ENCODE peak calls at places on chromosomes 6 and 20, in ten cellular contexts. One of them, this sample, is unnamed. For H3K4me1, the result is how much of the 10 kb centered on the place peaks cover.

GRCh38 chr6:84218091-84218490 is 9.4 kb downstream of the CEP162 start:
- DNase-seq in PC-3: no peak
- DNase-seq in IMR-90: no peak
- DNase-seq in left ventricle myocardium inferior: no peak
- DNase-seq in psoas muscle: no peak
- DNase-seq in cardiac muscle cell: no peak
- DNase-seq in heart left ventricle: no peak
- DNase-seq in lung: no peak
- DNase-seq in right cardiac atrium: no peak
- DNase-seq in hepatocyte: no peak
- DNase-seq in this sample: no peak

GRCh38 chr6:136873733-136874132 is 48.4 kb upstream of the SLC35D3 start:
- DNase-seq in right cardiac atrium: no peak
- DNase-seq in IMR-90: no peak
- DNase-seq in heart left ventricle: no peak
- DNase-seq in hepatocyte: peak
- DNase-seq in psoas muscle: no peak
- DNase-seq in left ventricle myocardium inferior: no peak
- DNase-seq in PC-3: no peak
- DNase-seq in lung: no peak
- DNase-seq in cardiac muscle cell: no peak
- DNase-seq in this sample: no peak

GRCh38 chr20:32521780-32522524 is 63.2 kb downstream of the NOL4L start:
- DNase-seq in cardiac muscle cell: peak
- DNase-seq in hepatocyte: peak
- DNase-seq in right cardiac atrium: peak
- DNase-seq in lung: peak
- DNase-seq in IMR-90: peak
- DNase-seq in left ventricle myocardium inferior: peak
- DNase-seq in heart left ventricle: peak
- DNase-seq in PC-3: peak
- DNase-seq in psoas muscle: peak
- DNase-seq in this sample: no peak

GRCh38 chr6:107550906-107551305 is 61.0 kb downstream of the SOBP start:
- DNase-seq in left ventricle myocardium inferior: no peak
- DNase-seq in PC-3: no peak
- DNase-seq in heart left ventricle: no peak
- DNase-seq in right cardiac atrium: no peak
- DNase-seq in cardiac muscle cell: no peak
- DNase-seq in hepatocyte: no peak
- DNase-seq in IMR-90: no peak
- DNase-seq in lung: no peak
- DNase-seq in psoas muscle: no peak
- DNase-seq in this sample: no peak

GRCh38 chr6:3370361-3371221 is 86.3 kb downstream of the SLC22A23 start:
- DNase-seq in psoas muscle: no peak
- DNase-seq in IMR-90: no peak
- DNase-seq in heart left ventricle: no peak
- DNase-seq in hepatocyte: no peak
- DNase-seq in cardiac muscle cell: no peak
- DNase-seq in left ventricle myocardium inferior: no peak
- DNase-seq in right cardiac atrium: no peak
- DNase-seq in PC-3: peak
- DNase-seq in lung: no peak
- DNase-seq in this sample: no peak

GRCh38 chr6:37623666-37624065 is 74.0 kb downstream of the MDGA1 start:
- DNase-seq in lung: no peak
- DNase-seq in right cardiac atrium: no peak
- DNase-seq in hepatocyte: no peak
- DNase-seq in psoas muscle: no peak
- DNase-seq in PC-3: no peak
- DNase-seq in left ventricle myocardium inferior: no peak
- DNase-seq in heart left ventricle: no peak
- DNase-seq in cardiac muscle cell: no peak
- DNase-seq in IMR-90: no peak
- DNase-seq in this sample: no peak

GRCh38 chr6:127690588-127690987 is 113.6 kb downstream of the C6orf58 start:
- DNase-seq in lung: no peak
- DNase-seq in left ventricle myocardium inferior: no peak
- DNase-seq in right cardiac atrium: no peak
- DNase-seq in hepatocyte: no peak
- DNase-seq in psoas muscle: no peak
- DNase-seq in cardiac muscle cell: no peak
- DNase-seq in PC-3: no peak
- DNase-seq in heart left ventricle: no peak
- DNase-seq in IMR-90: no peak
- DNase-seq in this sample: no peak

GRCh38 chr6:111606620-111607115 is 990 bp upstream of the TRAF3IP2 start:
- DNase-seq in right cardiac atrium: no peak
- DNase-seq in IMR-90: no peak
- DNase-seq in PC-3: no peak
- DNase-seq in hepatocyte: no peak
- DNase-seq in heart left ventricle: no peak
- DNase-seq in lung: no peak
- DNase-seq in psoas muscle: no peak
- DNase-seq in left ventricle myocardium inferior: no peak
- DNase-seq in cardiac muscle cell: no peak
- DNase-seq in this sample: no peak

GRCh38 chr6:40244684-40245083 is 310.4 kb upstream of the MOCS1 start:
- DNase-seq in right cardiac atrium: no peak
- DNase-seq in psoas muscle: no peak
- DNase-seq in left ventricle myocardium inferior: no peak
- DNase-seq in cardiac muscle cell: no peak
- DNase-seq in heart left ventricle: no peak
- DNase-seq in lung: no peak
- DNase-seq in PC-3: no peak
- DNase-seq in hepatocyte: peak
- DNase-seq in IMR-90: no peak
- DNase-seq in this sample: no peak

GRCh38 chr20:63749597-63750508 is 10.3 kb downstream of the SLC2A4RG start:
- DNase-seq in cardiac muscle cell: no peak
- DNase-seq in PC-3: no peak
- DNase-seq in left ventricle myocardium inferior: no peak
- DNase-seq in lung: no peak
- DNase-seq in right cardiac atrium: peak
- DNase-seq in IMR-90: no peak
- DNase-seq in hepatocyte: peak
- DNase-seq in psoas muscle: no peak
- DNase-seq in heart left ventricle: no peak
- DNase-seq in this sample: no peak

GRCh38 chr6:79152269-79152737 is 74.2 kb upstream of the PHIP start:
- DNase-seq in heart left ventricle: no peak
- DNase-seq in lung: no peak
- DNase-seq in right cardiac atrium: no peak
- DNase-seq in psoas muscle: no peak
- DNase-seq in PC-3: peak
- DNase-seq in cardiac muscle cell: no peak
- DNase-seq in hepatocyte: peak
- DNase-seq in IMR-90: no peak
- DNase-seq in left ventricle myocardium inferior: no peak
- DNase-seq in this sample: no peak

GRCh38 chr6:11419763-11420453 is 117.6 kb upstream of the TMEM170B start:
- DNase-seq in lung: no peak
- DNase-seq in IMR-90: no peak
- DNase-seq in right cardiac atrium: no peak
- DNase-seq in heart left ventricle: no peak
- DNase-seq in psoas muscle: no peak
- DNase-seq in hepatocyte: no peak
- DNase-seq in left ventricle myocardium inferior: no peak
- DNase-seq in PC-3: no peak
- DNase-seq in cardiac muscle cell: no peak
- DNase-seq in this sample: no peak

GRCh38 chr6:169965657-169966311 is 214.4 kb downstream of the ERMARD start:
- DNase-seq in heart left ventricle: no peak
- DNase-seq in lung: peak
- DNase-seq in psoas muscle: no peak
- DNase-seq in left ventricle myocardium inferior: no peak
- DNase-seq in IMR-90: no peak
- DNase-seq in right cardiac atrium: no peak
- DNase-seq in PC-3: no peak
- DNase-seq in cardiac muscle cell: no peak
- DNase-seq in hepatocyte: no peak
- DNase-seq in this sample: no peak

GRCh38 chr20:25279403-25279802 is 31.5 kb downstream of the PYGB start:
- DNase-seq in lung: no peak
- DNase-seq in right cardiac atrium: no peak
- DNase-seq in left ventricle myocardium inferior: no peak
- DNase-seq in PC-3: peak
- DNase-seq in hepatocyte: no peak
- DNase-seq in cardiac muscle cell: no peak
- DNase-seq in IMR-90: no peak
- DNase-seq in heart left ventricle: no peak
- DNase-seq in psoas muscle: no peak
- DNase-seq in this sample: peak

GRCh38 chr6:110034637-110035096 is 56.6 kb downstream of the GPR6 start:
- DNase-seq in lung: peak
- DNase-seq in IMR-90: no peak
- DNase-seq in PC-3: no peak
- DNase-seq in hepatocyte: no peak
- DNase-seq in psoas muscle: no peak
- DNase-seq in right cardiac atrium: no peak
- DNase-seq in heart left ventricle: no peak
- DNase-seq in left ventricle myocardium inferior: no peak
- DNase-seq in cardiac muscle cell: peak
- DNase-seq in this sample: no peak

GRCh38 chr6:142913511-142914047 is 31.4 kb downstream of the HIVEP2 start:
- DNase-seq in lung: no peak
- DNase-seq in cardiac muscle cell: no peak
- DNase-seq in psoas muscle: no peak
- DNase-seq in IMR-90: no peak
- DNase-seq in right cardiac atrium: no peak
- DNase-seq in PC-3: no peak
- DNase-seq in hepatocyte: no peak
- DNase-seq in heart left ventricle: no peak
- DNase-seq in left ventricle myocardium inferior: no peak
- DNase-seq in this sample: no peak

GRCh38 chr6:116385462-116385807 is 14.7 kb downstream of the DSE start:
- DNase-seq in heart left ventricle: no peak
- DNase-seq in right cardiac atrium: no peak
- DNase-seq in PC-3: peak
- DNase-seq in hepatocyte: no peak
- DNase-seq in IMR-90: peak
- DNase-seq in cardiac muscle cell: no peak
- DNase-seq in lung: no peak
- DNase-seq in left ventricle myocardium inferior: no peak
- DNase-seq in psoas muscle: no peak
- DNase-seq in this sample: peak

DNA sequence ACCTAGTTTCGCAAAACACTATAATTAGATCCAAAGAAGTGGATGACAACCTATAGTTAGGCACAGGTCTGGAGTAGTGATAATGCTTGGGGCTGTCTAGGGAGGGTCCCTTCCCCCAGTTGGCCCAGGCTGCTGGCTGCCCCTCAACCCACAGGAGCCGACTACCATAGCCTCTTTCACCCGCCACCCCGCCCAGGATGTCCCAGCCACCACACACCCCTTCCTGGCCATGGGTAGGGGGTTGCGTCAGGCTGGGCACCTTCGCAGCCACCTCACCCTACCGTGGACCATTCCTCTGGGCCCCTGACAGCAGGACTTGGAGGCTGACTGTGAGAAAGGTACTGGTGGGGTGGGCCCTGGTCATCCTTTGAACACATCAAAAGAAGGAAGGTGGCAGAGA is 8.5 kb downstream of the TFEB start:
- DNase-seq in right cardiac atrium: no peak
- DNase-seq in left ventricle myocardium inferior: no peak
- DNase-seq in psoas muscle: no peak
- DNase-seq in cardiac muscle cell: no peak
- DNase-seq in IMR-90: no peak
- DNase-seq in heart left ventricle: peak
- DNase-seq in hepatocyte: no peak
- DNase-seq in PC-3: no peak
- DNase-seq in lung: no peak
- DNase-seq in this sample: no peak
- H3K4me1 ChIP-seq in right cardiac atrium: under half
- H3K4me1 ChIP-seq in left ventricle myocardium inferior: half or more
- H3K4me1 ChIP-seq in psoas muscle: half or more
- H3K4me1 ChIP-seq in cardiac muscle cell: under half
- H3K4me1 ChIP-seq in IMR-90: under half
- H3K4me1 ChIP-seq in heart left ventricle: half or more
- H3K4me1 ChIP-seq in hepatocyte: half or more
- H3K4me1 ChIP-seq in PC-3: under half
- H3K4me1 ChIP-seq in lung: under half
- H3K4me1 ChIP-seq in this sample: under half

DNA sequence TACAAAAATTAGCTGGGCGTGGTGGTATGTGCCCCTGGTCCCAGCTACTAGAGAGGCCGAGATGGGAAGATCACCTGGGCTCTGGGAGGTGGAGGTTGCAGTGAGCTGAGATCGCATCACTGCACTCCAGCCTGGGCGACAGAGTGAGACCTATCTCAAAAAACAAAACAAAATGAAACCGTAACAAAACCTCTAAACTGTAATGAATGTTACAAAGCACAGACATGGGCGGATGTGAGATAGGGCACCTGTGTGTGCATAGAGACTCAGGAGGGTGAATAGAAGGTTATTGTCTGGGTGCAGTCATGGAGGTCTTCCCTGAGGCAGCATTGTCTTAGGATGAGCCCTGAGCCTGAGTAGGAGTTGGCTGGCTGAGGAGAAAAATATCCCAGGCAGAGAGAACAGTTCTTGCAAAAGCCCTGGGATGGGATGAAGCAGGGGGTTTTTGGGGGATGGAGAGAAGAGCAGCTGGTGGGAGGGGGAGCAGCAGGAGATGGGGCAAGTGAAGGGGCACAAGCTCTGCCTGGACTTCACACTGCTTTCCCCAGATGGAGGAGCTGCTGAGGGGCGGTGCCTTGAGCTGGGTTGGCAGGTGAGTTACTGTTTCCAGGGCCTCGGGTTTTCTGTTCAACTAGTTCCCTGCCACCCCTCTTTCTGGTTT is 5.2 kb downstream of the BCAS4 start:
- DNase-seq in left ventricle myocardium inferior: no peak
- DNase-seq in hepatocyte: no peak
- DNase-seq in PC-3: no peak
- DNase-seq in psoas muscle: no peak
- DNase-seq in right cardiac atrium: no peak
- DNase-seq in cardiac muscle cell: no peak
- DNase-seq in heart left ventricle: no peak
- DNase-seq in IMR-90: no peak
- DNase-seq in lung: no peak
- DNase-seq in this sample: no peak
- H3K4me3 ChIP-seq in left ventricle myocardium inferior: no peak
- H3K4me3 ChIP-seq in hepatocyte: no peak
- H3K4me3 ChIP-seq in PC-3: no peak
- H3K4me3 ChIP-seq in psoas muscle: no peak
- H3K4me3 ChIP-seq in right cardiac atrium: no peak
- H3K4me3 ChIP-seq in cardiac muscle cell: no peak
- H3K4me3 ChIP-seq in heart left ventricle: no peak
- H3K4me3 ChIP-seq in IMR-90: no peak
- H3K4me3 ChIP-seq in lung: no peak
- H3K4me3 ChIP-seq in this sample: no peak

GRCh38 chr6:16134430-16134829 is 5.5 kb downstream of the MYLIP start:
- DNase-seq in right cardiac atrium: no peak
- DNase-seq in heart left ventricle: no peak
- DNase-seq in PC-3: no peak
- DNase-seq in psoas muscle: no peak
- DNase-seq in cardiac muscle cell: no peak
- DNase-seq in hepatocyte: no peak
- DNase-seq in lung: no peak
- DNase-seq in left ventricle myocardium inferior: no peak
- DNase-seq in IMR-90: no peak
- DNase-seq in this sample: no peak
- H3K4me1 ChIP-seq in right cardiac atrium: under half
- H3K4me1 ChIP-seq in heart left ventricle: half or more
- H3K4me1 ChIP-seq in PC-3: half or more
- H3K4me1 ChIP-seq in psoas muscle: half or more
- H3K4me1 ChIP-seq in cardiac muscle cell: half or more
- H3K4me1 ChIP-seq in hepatocyte: half or more
- H3K4me1 ChIP-seq in lung: under half
- H3K4me1 ChIP-seq in left ventricle myocardium inferior: half or more
- H3K4me1 ChIP-seq in IMR-90: under half
- H3K4me1 ChIP-seq in this sample: under half

GRCh38 chr6:134623391-134623790 is 305.5 kb upstream of the SGK1 start:
- DNase-seq in left ventricle myocardium inferior: no peak
- DNase-seq in psoas muscle: no peak
- DNase-seq in lung: no peak
- DNase-seq in IMR-90: no peak
- DNase-seq in right cardiac atrium: no peak
- DNase-seq in hepatocyte: no peak
- DNase-seq in heart left ventricle: no peak
- DNase-seq in PC-3: no peak
- DNase-seq in cardiac muscle cell: no peak
- DNase-seq in this sample: no peak
- H3K4me3 ChIP-seq in left ventricle myocardium inferior: no peak
- H3K4me3 ChIP-seq in psoas muscle: no peak
- H3K4me3 ChIP-seq in lung: no peak
- H3K4me3 ChIP-seq in IMR-90: no peak
- H3K4me3 ChIP-seq in right cardiac atrium: no peak
- H3K4me3 ChIP-seq in hepatocyte: no peak
- H3K4me3 ChIP-seq in heart left ventricle: no peak
- H3K4me3 ChIP-seq in PC-3: no peak
- H3K4me3 ChIP-seq in cardiac muscle cell: no peak
- H3K4me3 ChIP-seq in this sample: no peak

This sample was measured in astrocyte.